ENCODE peak calls at places on chromosomes 7 and 10, in nine cellular contexts. One of them, this sample, is unnamed.

GRCh38 chr10:12041766-12042408 is 722 bp downstream of the UPF2 start:
- DNase-seq in cerebellar cortex: peak; percentile 26
- DNase-seq in activated T-helper 1 cell treated with Interleukin-2 at 50 U/mL for 16 hours: no peak
- DNase-seq in effector memory CD8-positive, alpha-beta T cell: peak; percentile 2
- DNase-seq in dermis blood vessel endothelial cell: peak; percentile 54
- DNase-seq in activated naive CD8-positive, alpha-beta T cell treated with anti-CD3 and anti-CD28 coated beads, Interleukin-2, amount 10 ng/mL, durations not matched to agents 7 days and 5 days: peak; percentile 37
- DNase-seq in endothelial cell: peak; percentile 17
- DNase-seq in CD8-positive, alpha-beta memory T cell: no peak
- DNase-seq in lower lobe of right lung: no peak
- DNase-seq in this sample: no peak

GRCh38 chr7:38294926-38295325 is 21.5 kb upstream of the TARP start:
- DNase-seq in cerebellar cortex: no peak
- DNase-seq in activated T-helper 1 cell treated with Interleukin-2 at 50 U/mL for 16 hours: no peak
- DNase-seq in effector memory CD8-positive, alpha-beta T cell: no peak
- DNase-seq in dermis blood vessel endothelial cell: no peak
- DNase-seq in activated naive CD8-positive, alpha-beta T cell treated with anti-CD3 and anti-CD28 coated beads, Interleukin-2, amount 10 ng/mL, durations not matched to agents 7 days and 5 days: no peak
- DNase-seq in endothelial cell: no peak
- DNase-seq in CD8-positive, alpha-beta memory T cell: no peak
- DNase-seq in lower lobe of right lung: no peak
- DNase-seq in this sample: no peak

GRCh38 chr10:124266468-124267230 is 152.1 kb downstream of the OAT start:
- DNase-seq in cerebellar cortex: no peak
- DNase-seq in activated T-helper 1 cell treated with Interleukin-2 at 50 U/mL for 16 hours: no peak
- DNase-seq in effector memory CD8-positive, alpha-beta T cell: no peak
- DNase-seq in dermis blood vessel endothelial cell: no peak
- DNase-seq in activated naive CD8-positive, alpha-beta T cell treated with anti-CD3 and anti-CD28 coated beads, Interleukin-2, amount 10 ng/mL, durations not matched to agents 7 days and 5 days: no peak
- DNase-seq in endothelial cell: no peak
- DNase-seq in CD8-positive, alpha-beta memory T cell: no peak
- DNase-seq in lower lobe of right lung: peak; percentile 26
- DNase-seq in this sample: no peak

GRCh38 chr7:142319970-142320369 is 62.1 kb upstream of the PRSS58 start:
- DNase-seq in cerebellar cortex: no peak
- DNase-seq in activated T-helper 1 cell treated with Interleukin-2 at 50 U/mL for 16 hours: no peak
- DNase-seq in effector memory CD8-positive, alpha-beta T cell: no peak
- DNase-seq in dermis blood vessel endothelial cell: peak; percentile 5
- DNase-seq in activated naive CD8-positive, alpha-beta T cell treated with anti-CD3 and anti-CD28 coated beads, Interleukin-2, amount 10 ng/mL, durations not matched to agents 7 days and 5 days: peak; percentile 57
- DNase-seq in endothelial cell: peak; percentile 35
- DNase-seq in CD8-positive, alpha-beta memory T cell: peak; percentile 8
- DNase-seq in lower lobe of right lung: no peak
- DNase-seq in this sample: peak; percentile 16

GRCh38 chr10:132257271-132257670 is 50.5 kb downstream of the STK32C start:
- DNase-seq in cerebellar cortex: no peak
- DNase-seq in activated T-helper 1 cell treated with Interleukin-2 at 50 U/mL for 16 hours: no peak
- DNase-seq in effector memory CD8-positive, alpha-beta T cell: no peak
- DNase-seq in dermis blood vessel endothelial cell: no peak
- DNase-seq in activated naive CD8-positive, alpha-beta T cell treated with anti-CD3 and anti-CD28 coated beads, Interleukin-2, amount 10 ng/mL, durations not matched to agents 7 days and 5 days: no peak
- DNase-seq in endothelial cell: no peak
- DNase-seq in CD8-positive, alpha-beta memory T cell: no peak
- DNase-seq in lower lobe of right lung: no peak
- DNase-seq in this sample: no peak

GRCh38 chr7:123871998-123872867 is 27.3 kb downstream of the HYAL4 start:
- DNase-seq in cerebellar cortex: peak; percentile 32
- DNase-seq in activated T-helper 1 cell treated with Interleukin-2 at 50 U/mL for 16 hours: no peak
- DNase-seq in effector memory CD8-positive, alpha-beta T cell: no peak
- DNase-seq in dermis blood vessel endothelial cell: peak; percentile 84
- DNase-seq in activated naive CD8-positive, alpha-beta T cell treated with anti-CD3 and anti-CD28 coated beads, Interleukin-2, amount 10 ng/mL, durations not matched to agents 7 days and 5 days: no peak
- DNase-seq in endothelial cell: peak; percentile 50
- DNase-seq in CD8-positive, alpha-beta memory T cell: no peak
- DNase-seq in lower lobe of right lung: no peak
- DNase-seq in this sample: no peak

GRCh38 chr10:46096909-46097575 is 51.0 kb upstream of the MSMB start:
- DNase-seq in cerebellar cortex: no peak
- DNase-seq in activated T-helper 1 cell treated with Interleukin-2 at 50 U/mL for 16 hours: no peak
- DNase-seq in effector memory CD8-positive, alpha-beta T cell: no peak
- DNase-seq in dermis blood vessel endothelial cell: peak; percentile 63
- DNase-seq in activated naive CD8-positive, alpha-beta T cell treated with anti-CD3 and anti-CD28 coated beads, Interleukin-2, amount 10 ng/mL, durations not matched to agents 7 days and 5 days: peak; percentile 60
- DNase-seq in endothelial cell: no peak
- DNase-seq in CD8-positive, alpha-beta memory T cell: no peak
- DNase-seq in lower lobe of right lung: no peak
- DNase-seq in this sample: no peak

GRCh38 chr10:113356794-113357687 is 195.8 kb upstream of the HABP2 start:
- DNase-seq in cerebellar cortex: no peak
- DNase-seq in activated T-helper 1 cell treated with Interleukin-2 at 50 U/mL for 16 hours: no peak
- DNase-seq in effector memory CD8-positive, alpha-beta T cell: no peak
- DNase-seq in dermis blood vessel endothelial cell: no peak
- DNase-seq in activated naive CD8-positive, alpha-beta T cell treated with anti-CD3 and anti-CD28 coated beads, Interleukin-2, amount 10 ng/mL, durations not matched to agents 7 days and 5 days: no peak
- DNase-seq in endothelial cell: no peak
- DNase-seq in CD8-positive, alpha-beta memory T cell: no peak
- DNase-seq in lower lobe of right lung: no peak
- DNase-seq in this sample: no peak

GRCh38 chr7:122942765-122943164 is 52.7 kb downstream of the TAS2R16 start:
- DNase-seq in cerebellar cortex: peak; percentile 28
- DNase-seq in activated T-helper 1 cell treated with Interleukin-2 at 50 U/mL for 16 hours: no peak
- DNase-seq in effector memory CD8-positive, alpha-beta T cell: no peak
- DNase-seq in dermis blood vessel endothelial cell: no peak
- DNase-seq in activated naive CD8-positive, alpha-beta T cell treated with anti-CD3 and anti-CD28 coated beads, Interleukin-2, amount 10 ng/mL, durations not matched to agents 7 days and 5 days: no peak
- DNase-seq in endothelial cell: no peak
- DNase-seq in CD8-positive, alpha-beta memory T cell: no peak
- DNase-seq in lower lobe of right lung: no peak
- DNase-seq in this sample: no peak

GRCh38 chr10:122141821-122142651 is 129.1 kb upstream of the BTBD16 start:
- DNase-seq in cerebellar cortex: no peak
- DNase-seq in activated T-helper 1 cell treated with Interleukin-2 at 50 U/mL for 16 hours: no peak
- DNase-seq in effector memory CD8-positive, alpha-beta T cell: no peak
- DNase-seq in dermis blood vessel endothelial cell: peak; percentile 26
- DNase-seq in activated naive CD8-positive, alpha-beta T cell treated with anti-CD3 and anti-CD28 coated beads, Interleukin-2, amount 10 ng/mL, durations not matched to agents 7 days and 5 days: no peak
- DNase-seq in endothelial cell: no peak
- DNase-seq in CD8-positive, alpha-beta memory T cell: no peak
- DNase-seq in lower lobe of right lung: no peak
- DNase-seq in this sample: no peak

GRCh38 chr10:239109-239508 is 103.9 kb downstream of the ZMYND11 start:
- DNase-seq in cerebellar cortex: no peak
- DNase-seq in activated T-helper 1 cell treated with Interleukin-2 at 50 U/mL for 16 hours: no peak
- DNase-seq in effector memory CD8-positive, alpha-beta T cell: no peak
- DNase-seq in dermis blood vessel endothelial cell: peak; percentile 8
- DNase-seq in activated naive CD8-positive, alpha-beta T cell treated with anti-CD3 and anti-CD28 coated beads, Interleukin-2, amount 10 ng/mL, durations not matched to agents 7 days and 5 days: no peak
- DNase-seq in endothelial cell: no peak
- DNase-seq in CD8-positive, alpha-beta memory T cell: no peak
- DNase-seq in lower lobe of right lung: no peak
- DNase-seq in this sample: no peak

This sample was measured in activated T-helper 9 cell treated with anti-CD3 and anti-CD28 coated beads, Interleukin-2, amount 50 U/mL, for 16 hours.